ENCODE peak calls at places on chromosome 11, in nine cellular contexts. X, D, C, N, R, I, M, Y and B are unnamed samples.

GRCh38 chr11:59173080-59173963 is 1.4 kb downstream of the DTX4 start:
- DNase-seq in M (no peak), I (no peak), Y (no peak), R (no peak), C (no peak), N (peak; percentile 24), X (no peak), D (peak; percentile 45), B (peak; percentile 26)

GRCh38 chr11:116066777-116067176 is 562.6 kb upstream of the CADM1 start:
- DNase-seq in M (no peak), D (no peak), X (no peak), Y (no peak), I (no peak), C (no peak), R (no peak), N (no peak), B (no peak)

GRCh38 chr11:110097459-110098012 is 4.3 kb downstream of the ZC3H12C start:
- DNase-seq in X (no peak), R (no peak), Y (no peak), C (no peak), M (no peak), D (peak; percentile 25), N (no peak), I (no peak), B (no peak)

GRCh38 chr11:134533511-134533910 is 121.5 kb upstream of the B3GAT1 start:
- DNase-seq in D (no peak), C (no peak), N (no peak), I (no peak), Y (no peak), R (no peak), X (no peak), M (no peak), B (no peak)

GRCh38 chr11:131033151-131033651 is 116.9 kb upstream of the SNX19 start:
- DNase-seq in D (peak; percentile 92), I (peak; percentile 90), Y (no peak), M (no peak), C (peak; percentile 90), X (peak; percentile 96), N (no peak), R (no peak), B (peak; percentile 63)

GRCh38 chr11:118819687-118820086 is 28.7 kb upstream of the DDX6 start:
- DNase-seq in N (no peak), Y (no peak), M (peak; percentile 22), I (no peak), D (no peak), R (no peak), X (no peak), C (no peak), B (no peak)

GRCh38 chr11:122354029-122354697 is 238.1 kb upstream of the BLID start:
- DNase-seq in Y (no peak), I (no peak), X (no peak), D (no peak), N (no peak), M (no peak), R (no peak), C (no peak), B (no peak)

GRCh38 chr11:68002943-68003845 is 703 bp downstream of the UNC93B1 start:
- DNase-seq in R (no peak), M (peak; percentile 67), X (peak; percentile 48), Y (no peak), C (no peak), D (no peak), N (no peak), I (no peak), B (peak; percentile 60)

GRCh38 chr11:77127969-77128691 is at the start of gene MYO7A:
- DNase-seq in D (no peak), X (no peak), N (peak; percentile 74), I (no peak), Y (peak; percentile 93), C (peak; percentile 19), M (no peak), R (no peak), B (peak; percentile 47)

GRCh38 chr11:77126156-77126775 is 1.8 kb upstream of the MYO7A start:
- DNase-seq in C (no peak), R (no peak), X (no peak), D (no peak), I (no peak), N (no peak), Y (peak; percentile 46), M (no peak), B (no peak)

GRCh38 chr11:77125695-77126094 is 2.4 kb upstream of the MYO7A start:
- DNase-seq in R (no peak), M (no peak), D (no peak), N (no peak), Y (no peak), I (no peak), X (no peak), C (no peak), B (no peak)

GRCh38 chr11:77127674-77127968 is 425 bp upstream of the MYO7A start:
- DNase-seq in C (no peak), D (no peak), M (no peak), R (no peak), N (no peak), Y (no peak), I (no peak), X (no peak), B (no peak)

DNA sequence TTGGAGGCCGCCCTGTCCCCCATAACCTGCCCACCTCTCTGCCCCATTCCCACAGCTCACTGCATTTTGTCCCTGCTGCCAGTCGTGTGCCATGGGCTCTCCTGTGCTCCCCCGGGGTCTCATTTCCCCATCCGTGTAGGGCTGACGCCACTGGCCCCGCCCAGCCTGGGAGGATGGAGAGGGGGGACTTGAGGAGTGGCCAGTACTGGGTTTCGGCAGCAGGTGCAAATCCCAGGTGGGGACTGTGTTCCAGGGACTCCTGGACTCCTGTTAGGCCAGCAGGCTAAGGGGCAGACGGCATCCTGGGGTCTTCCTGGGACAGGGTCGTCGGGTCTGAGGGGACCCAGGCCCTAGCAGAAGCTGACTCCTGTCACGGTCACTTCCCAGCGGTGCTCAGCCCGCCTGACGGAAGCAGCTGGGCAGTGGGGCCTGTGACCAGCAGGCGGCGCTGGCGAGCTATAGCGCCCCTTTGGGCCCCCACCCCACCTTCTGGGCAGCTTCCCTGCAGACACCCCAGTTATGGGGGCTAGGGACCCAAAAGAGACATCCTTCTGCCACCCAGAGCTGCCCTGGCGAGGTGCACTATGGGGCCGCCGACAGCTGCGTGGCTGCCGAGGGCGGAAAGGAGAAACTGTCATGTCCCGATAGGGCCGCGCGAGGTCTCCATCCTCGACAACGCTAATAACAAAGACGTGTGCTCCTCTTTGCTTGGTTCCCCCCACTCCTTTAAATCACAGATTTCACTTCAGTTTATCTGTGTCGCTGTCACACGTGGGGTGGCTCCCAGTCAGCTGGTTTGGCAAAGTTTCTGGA is 979 bp upstream of the MYO7A start:
- DNase-seq in X (peak; percentile 50), D (no peak), M (peak; percentile 44), R (no peak), Y (peak; percentile 38), N (peak; percentile 35), I (no peak), C (no peak), B (peak; percentile 67)
- TF ChIP-seq CTCF in X (peak; percentile 99), D (peak; percentile 98), M (peak; percentile 97), R (peak; percentile 98), Y (peak; percentile 74), N (peak; percentile 98), I (peak; percentile 99), C (peak; percentile 100), B (peak; percentile 99)

DNA sequence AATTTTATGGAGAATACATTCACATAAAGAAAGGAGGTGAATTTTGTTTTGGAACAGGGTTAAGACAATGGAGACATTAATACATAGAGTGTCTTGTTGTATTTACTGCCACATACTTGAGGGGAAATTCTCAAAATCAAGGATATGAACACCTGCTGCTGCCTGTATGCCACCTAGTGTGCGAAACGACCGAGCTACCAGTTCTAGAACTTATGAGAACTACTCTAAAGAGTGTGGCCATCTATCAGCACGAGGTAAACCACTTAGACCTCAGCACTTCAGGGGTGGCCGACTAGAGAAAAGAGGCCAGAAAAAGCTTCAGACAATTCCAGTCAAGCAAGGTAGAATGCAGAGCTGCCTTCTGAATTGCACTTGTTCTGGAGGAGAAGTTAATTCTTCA is 1.5 kb upstream of the AGBL2 start:
- DNase-seq in Y (no peak), D (no peak), C (no peak), N (no peak), M (peak; percentile 13), X (no peak), R (no peak), I (no peak), B (no peak)
- TF ChIP-seq CTCF in Y (no peak), D (no peak), C (no peak), N (no peak), M (no peak), X (peak; percentile 14), R (no peak), I (no peak), B (no peak)

GRCh38 chr11:64485077-64485476 is 105.9 kb upstream of the SLC22A12 start:
- DNase-seq in I (no peak), Y (no peak), C (no peak), X (no peak), R (no peak), N (no peak), D (no peak), M (no peak), B (no peak)

GRCh38 chr11:64490562-64491216 is 100.3 kb upstream of the SLC22A12 start:
- DNase-seq in X (no peak), C (no peak), R (no peak), Y (no peak), N (no peak), I (no peak), M (no peak), D (no peak), B (no peak)

GRCh38 chr11:64484308-64485061 is 106.5 kb upstream of the SLC22A12 start:
- DNase-seq in R (no peak), C (no peak), I (no peak), N (no peak), M (no peak), X (no peak), Y (no peak), D (no peak), B (no peak)

GRCh38 chr11:64492561-64492960 is 98.5 kb upstream of the SLC22A12 start:
- DNase-seq in D (no peak), M (no peak), X (no peak), Y (no peak), N (no peak), C (no peak), I (no peak), R (no peak), B (no peak)

DNA sequence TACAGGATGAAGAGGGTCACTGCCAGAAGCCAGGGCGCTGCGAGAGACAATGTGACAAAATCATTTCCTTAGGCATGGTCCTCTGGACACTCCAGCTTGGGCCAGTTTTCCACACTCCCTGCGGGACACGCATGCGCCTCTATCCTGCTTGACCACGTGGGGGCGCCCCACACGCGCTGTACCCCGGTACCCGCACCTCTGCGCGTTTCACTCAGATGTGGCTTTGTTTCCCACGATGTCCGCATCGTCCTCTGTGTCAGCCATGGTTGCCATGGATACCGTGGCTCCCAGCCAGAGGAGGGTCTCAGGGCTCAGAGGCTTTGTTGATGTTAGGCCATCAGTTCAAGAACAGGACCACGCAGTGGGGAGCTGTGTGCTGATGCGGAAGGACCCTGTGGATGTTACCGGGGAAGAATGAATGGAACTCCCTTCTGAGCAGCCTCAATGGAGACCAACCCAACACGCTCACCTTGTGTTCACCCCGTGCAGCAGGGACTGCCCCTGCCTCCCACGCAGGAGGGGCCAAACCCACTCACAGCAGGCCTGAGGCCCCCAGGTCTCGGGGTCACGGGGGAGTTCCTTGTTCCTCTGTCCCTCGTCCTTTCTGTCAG is 101.1 kb upstream of the SLC22A12 start:
- DNase-seq in N (peak; percentile 11), I (no peak), D (no peak), X (peak; percentile 58), C (peak; percentile 30), Y (peak; percentile 60), R (no peak), M (peak; percentile 37), B (peak; percentile 69)
- TF ChIP-seq CTCF in N (peak; percentile 47), I (peak; percentile 82), D (peak; percentile 72), X (peak; percentile 89), C (peak; percentile 90), Y (peak; percentile 61), R (no peak), M (peak; percentile 85), B (peak; percentile 75)

DNA sequence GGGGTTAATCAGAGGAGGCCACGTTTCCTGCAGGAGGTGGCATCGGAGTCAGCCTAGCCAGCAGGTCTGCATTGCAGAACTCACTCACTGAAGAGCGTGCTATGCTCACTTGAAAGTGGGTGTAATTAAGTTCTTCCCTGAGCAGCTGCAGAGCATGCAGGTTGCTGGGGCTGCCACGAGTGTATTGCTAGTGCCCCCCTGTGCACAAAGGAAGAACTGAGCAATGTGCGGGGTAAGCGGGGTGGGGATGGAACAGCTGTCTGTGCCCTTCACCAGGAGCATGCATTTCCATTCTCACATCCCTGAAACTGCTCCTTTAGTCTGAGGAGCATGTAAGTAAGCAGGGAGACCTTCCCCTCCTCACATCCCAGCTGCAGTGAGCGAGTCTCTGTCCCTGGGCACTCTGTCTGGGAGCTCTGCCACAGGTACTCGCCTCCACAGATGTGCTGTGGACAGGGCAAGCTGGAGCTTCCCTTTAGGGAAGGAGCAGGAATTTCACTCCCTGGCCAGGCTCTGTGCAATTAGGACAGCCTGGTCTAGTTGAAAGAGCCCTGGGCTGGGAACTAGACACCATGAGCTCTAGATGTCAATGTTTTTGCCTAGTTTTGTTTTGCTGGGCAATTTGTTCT is 1031.8 kb downstream of the NTM start:
- DNase-seq in N (peak; percentile 17), I (no peak), X (peak; percentile 22), D (no peak), Y (no peak), R (no peak), M (peak; percentile 82), C (peak; percentile 47), B (no peak)
- TF ChIP-seq CTCF in N (peak; percentile 52), I (peak; percentile 21), X (peak; percentile 25), D (peak; percentile 16), Y (peak; percentile 4), R (no peak), M (peak; percentile 86), C (peak; percentile 70), B (no peak)